ENCODE peak calls at places on chromosomes 2 and 18, in eight cellular contexts. One of them, this sample, is unnamed.

GRCh38 chr2:60483400-60483799 is 70.1 kb downstream of the BCL11A start:
- DNase-seq in AG09319: no peak
- DNase-seq in T-helper 2 cell: no peak
- DNase-seq in stimulated activated CD4-positive, alpha-beta T cell treated with anti-CD3 and anti-CD28 coated beads, Interleukin-4, amount 100 ng/mL, for 4 hours: no peak
- DNase-seq in substantia nigra: no peak
- DNase-seq in activated CD4-positive, alpha-beta T cell treated with anti-CD3 and anti-CD28 coated beads for 36 hours: no peak
- DNase-seq in A172: peak; percentile 29
- DNase-seq in LoVo: no peak
- DNase-seq in this sample: peak; percentile 53

GRCh38 chr2:70258532-70258875 is 567 bp downstream of the PCYOX1 start:
- DNase-seq in AG09319: no peak
- DNase-seq in T-helper 2 cell: no peak
- DNase-seq in stimulated activated CD4-positive, alpha-beta T cell treated with anti-CD3 and anti-CD28 coated beads, Interleukin-4, amount 100 ng/mL, for 4 hours: no peak
- DNase-seq in substantia nigra: peak; percentile 54
- DNase-seq in activated CD4-positive, alpha-beta T cell treated with anti-CD3 and anti-CD28 coated beads for 36 hours: no peak
- DNase-seq in A172: no peak
- DNase-seq in LoVo: no peak
- DNase-seq in this sample: no peak

GRCh38 chr2:184923751-184924150 is 325.4 kb downstream of the ZNF804A start:
- DNase-seq in AG09319: no peak
- DNase-seq in T-helper 2 cell: no peak
- DNase-seq in stimulated activated CD4-positive, alpha-beta T cell treated with anti-CD3 and anti-CD28 coated beads, Interleukin-4, amount 100 ng/mL, for 4 hours: no peak
- DNase-seq in substantia nigra: no peak
- DNase-seq in activated CD4-positive, alpha-beta T cell treated with anti-CD3 and anti-CD28 coated beads for 36 hours: no peak
- DNase-seq in A172: no peak
- DNase-seq in LoVo: no peak
- DNase-seq in this sample: no peak

GRCh38 chr2:231384970-231385369 is 10.5 kb upstream of the B3GNT7 start:
- DNase-seq in AG09319: no peak
- DNase-seq in T-helper 2 cell: no peak
- DNase-seq in stimulated activated CD4-positive, alpha-beta T cell treated with anti-CD3 and anti-CD28 coated beads, Interleukin-4, amount 100 ng/mL, for 4 hours: no peak
- DNase-seq in substantia nigra: no peak
- DNase-seq in activated CD4-positive, alpha-beta T cell treated with anti-CD3 and anti-CD28 coated beads for 36 hours: no peak
- DNase-seq in A172: no peak
- DNase-seq in LoVo: no peak
- DNase-seq in this sample: no peak

GRCh38 chr2:136787970-136788369 is 22.6 kb downstream of the THSD7B start:
- DNase-seq in AG09319: no peak
- DNase-seq in T-helper 2 cell: no peak
- DNase-seq in stimulated activated CD4-positive, alpha-beta T cell treated with anti-CD3 and anti-CD28 coated beads, Interleukin-4, amount 100 ng/mL, for 4 hours: no peak
- DNase-seq in substantia nigra: no peak
- DNase-seq in activated CD4-positive, alpha-beta T cell treated with anti-CD3 and anti-CD28 coated beads for 36 hours: no peak
- DNase-seq in A172: no peak
- DNase-seq in LoVo: no peak
- DNase-seq in this sample: no peak

GRCh38 chr18:62183578-62184195 is 3.2 kb downstream of the PIGN start:
- DNase-seq in AG09319: no peak
- DNase-seq in T-helper 2 cell: no peak
- DNase-seq in stimulated activated CD4-positive, alpha-beta T cell treated with anti-CD3 and anti-CD28 coated beads, Interleukin-4, amount 100 ng/mL, for 4 hours: peak; percentile 4
- DNase-seq in substantia nigra: peak; percentile 6
- DNase-seq in activated CD4-positive, alpha-beta T cell treated with anti-CD3 and anti-CD28 coated beads for 36 hours: peak; percentile 55
- DNase-seq in A172: peak; percentile 38
- DNase-seq in LoVo: peak; percentile 63
- DNase-seq in this sample: peak; percentile 34

GRCh38 chr2:54575379-54575888 is 119.3 kb downstream of the SPTBN1 start:
- DNase-seq in AG09319: no peak
- DNase-seq in T-helper 2 cell: no peak
- DNase-seq in stimulated activated CD4-positive, alpha-beta T cell treated with anti-CD3 and anti-CD28 coated beads, Interleukin-4, amount 100 ng/mL, for 4 hours: no peak
- DNase-seq in substantia nigra: no peak
- DNase-seq in activated CD4-positive, alpha-beta T cell treated with anti-CD3 and anti-CD28 coated beads for 36 hours: peak; percentile 59
- DNase-seq in A172: peak; percentile 35
- DNase-seq in LoVo: no peak
- DNase-seq in this sample: no peak

GRCh38 chr2:63051795-63052333 is 1.2 kb downstream of the OTX1 start:
- DNase-seq in AG09319: no peak
- DNase-seq in T-helper 2 cell: no peak
- DNase-seq in stimulated activated CD4-positive, alpha-beta T cell treated with anti-CD3 and anti-CD28 coated beads, Interleukin-4, amount 100 ng/mL, for 4 hours: no peak
- DNase-seq in substantia nigra: no peak
- DNase-seq in activated CD4-positive, alpha-beta T cell treated with anti-CD3 and anti-CD28 coated beads for 36 hours: peak; percentile 18
- DNase-seq in A172: no peak
- DNase-seq in LoVo: no peak
- DNase-seq in this sample: no peak

GRCh38 chr2:233571001-233571400 is 4.4 kb upstream of the USP40 start:
- DNase-seq in AG09319: no peak
- DNase-seq in T-helper 2 cell: no peak
- DNase-seq in stimulated activated CD4-positive, alpha-beta T cell treated with anti-CD3 and anti-CD28 coated beads, Interleukin-4, amount 100 ng/mL, for 4 hours: no peak
- DNase-seq in substantia nigra: no peak
- DNase-seq in activated CD4-positive, alpha-beta T cell treated with anti-CD3 and anti-CD28 coated beads for 36 hours: no peak
- DNase-seq in A172: no peak
- DNase-seq in LoVo: no peak
- DNase-seq in this sample: no peak

GRCh38 chr2:27795868-27796277 is 24.4 kb downstream of the MRPL33 start:
- DNase-seq in AG09319: no peak
- DNase-seq in T-helper 2 cell: no peak
- DNase-seq in stimulated activated CD4-positive, alpha-beta T cell treated with anti-CD3 and anti-CD28 coated beads, Interleukin-4, amount 100 ng/mL, for 4 hours: no peak
- DNase-seq in substantia nigra: no peak
- DNase-seq in activated CD4-positive, alpha-beta T cell treated with anti-CD3 and anti-CD28 coated beads for 36 hours: no peak
- DNase-seq in A172: no peak
- DNase-seq in LoVo: no peak
- DNase-seq in this sample: no peak

GRCh38 chr18:23585007-23585871 is 1.1 kb downstream of the NPC1 start:
- DNase-seq in AG09319: no peak
- DNase-seq in T-helper 2 cell: no peak
- DNase-seq in stimulated activated CD4-positive, alpha-beta T cell treated with anti-CD3 and anti-CD28 coated beads, Interleukin-4, amount 100 ng/mL, for 4 hours: peak; percentile 0
- DNase-seq in substantia nigra: no peak
- DNase-seq in activated CD4-positive, alpha-beta T cell treated with anti-CD3 and anti-CD28 coated beads for 36 hours: peak; percentile 19
- DNase-seq in A172: peak; percentile 53
- DNase-seq in LoVo: peak; percentile 54
- DNase-seq in this sample: no peak

GRCh38 chr2:172783091-172783898 is 47.6 kb downstream of the RAPGEF4 start:
- DNase-seq in AG09319: peak; percentile 70
- DNase-seq in T-helper 2 cell: no peak
- DNase-seq in stimulated activated CD4-positive, alpha-beta T cell treated with anti-CD3 and anti-CD28 coated beads, Interleukin-4, amount 100 ng/mL, for 4 hours: no peak
- DNase-seq in substantia nigra: no peak
- DNase-seq in activated CD4-positive, alpha-beta T cell treated with anti-CD3 and anti-CD28 coated beads for 36 hours: no peak
- DNase-seq in A172: peak; percentile 99
- DNase-seq in LoVo: peak; percentile 79
- DNase-seq in this sample: peak; percentile 50

GRCh38 chr2:105789745-105790466 is 45.2 kb downstream of the NCK2 start:
- DNase-seq in AG09319: no peak
- DNase-seq in T-helper 2 cell: peak; percentile 50
- DNase-seq in stimulated activated CD4-positive, alpha-beta T cell treated with anti-CD3 and anti-CD28 coated beads, Interleukin-4, amount 100 ng/mL, for 4 hours: no peak
- DNase-seq in substantia nigra: no peak
- DNase-seq in activated CD4-positive, alpha-beta T cell treated with anti-CD3 and anti-CD28 coated beads for 36 hours: peak; percentile 83
- DNase-seq in A172: peak; percentile 82
- DNase-seq in LoVo: no peak
- DNase-seq in this sample: peak; percentile 27

GRCh38 chr2:169080250-169081035 is 11.1 kb downstream of the DHRS9 start:
- DNase-seq in AG09319: no peak
- DNase-seq in T-helper 2 cell: no peak
- DNase-seq in stimulated activated CD4-positive, alpha-beta T cell treated with anti-CD3 and anti-CD28 coated beads, Interleukin-4, amount 100 ng/mL, for 4 hours: no peak
- DNase-seq in substantia nigra: no peak
- DNase-seq in activated CD4-positive, alpha-beta T cell treated with anti-CD3 and anti-CD28 coated beads for 36 hours: no peak
- DNase-seq in A172: peak; percentile 30
- DNase-seq in LoVo: no peak
- DNase-seq in this sample: no peak

GRCh38 chr2:118309201-118310015 is 221.1 kb downstream of the INSIG2 start:
- DNase-seq in AG09319: no peak
- DNase-seq in T-helper 2 cell: no peak
- DNase-seq in stimulated activated CD4-positive, alpha-beta T cell treated with anti-CD3 and anti-CD28 coated beads, Interleukin-4, amount 100 ng/mL, for 4 hours: no peak
- DNase-seq in substantia nigra: no peak
- DNase-seq in activated CD4-positive, alpha-beta T cell treated with anti-CD3 and anti-CD28 coated beads for 36 hours: peak; percentile 16
- DNase-seq in A172: no peak
- DNase-seq in LoVo: no peak
- DNase-seq in this sample: no peak

GRCh38 chr18:48003426-48004349 is 73.2 kb upstream of the SMAD2 start:
- DNase-seq in AG09319: no peak
- DNase-seq in T-helper 2 cell: no peak
- DNase-seq in stimulated activated CD4-positive, alpha-beta T cell treated with anti-CD3 and anti-CD28 coated beads, Interleukin-4, amount 100 ng/mL, for 4 hours: no peak
- DNase-seq in substantia nigra: no peak
- DNase-seq in activated CD4-positive, alpha-beta T cell treated with anti-CD3 and anti-CD28 coated beads for 36 hours: no peak
- DNase-seq in A172: peak; percentile 81
- DNase-seq in LoVo: peak; percentile 70
- DNase-seq in this sample: no peak

GRCh38 chr2:19576411-19576810 is 218.0 kb upstream of the OSR1 start:
- DNase-seq in AG09319: no peak
- DNase-seq in T-helper 2 cell: no peak
- DNase-seq in stimulated activated CD4-positive, alpha-beta T cell treated with anti-CD3 and anti-CD28 coated beads, Interleukin-4, amount 100 ng/mL, for 4 hours: no peak
- DNase-seq in substantia nigra: no peak
- DNase-seq in activated CD4-positive, alpha-beta T cell treated with anti-CD3 and anti-CD28 coated beads for 36 hours: no peak
- DNase-seq in A172: no peak
- DNase-seq in LoVo: no peak
- DNase-seq in this sample: no peak

GRCh38 chr18:79951545-79952456 is at the start of gene SLC66A2:
- DNase-seq in AG09319: peak; percentile 61
- DNase-seq in T-helper 2 cell: peak; percentile 93
- DNase-seq in stimulated activated CD4-positive, alpha-beta T cell treated with anti-CD3 and anti-CD28 coated beads, Interleukin-4, amount 100 ng/mL, for 4 hours: peak; percentile 98
- DNase-seq in substantia nigra: peak; percentile 92
- DNase-seq in activated CD4-positive, alpha-beta T cell treated with anti-CD3 and anti-CD28 coated beads for 36 hours: peak; percentile 97
- DNase-seq in A172: peak; percentile 41
- DNase-seq in LoVo: peak; percentile 85
- DNase-seq in this sample: peak; percentile 69

GRCh38 chr2:126704434-126705165 is 48.6 kb downstream of the GYPC start:
- DNase-seq in AG09319: no peak
- DNase-seq in T-helper 2 cell: no peak
- DNase-seq in stimulated activated CD4-positive, alpha-beta T cell treated with anti-CD3 and anti-CD28 coated beads, Interleukin-4, amount 100 ng/mL, for 4 hours: no peak
- DNase-seq in substantia nigra: no peak
- DNase-seq in activated CD4-positive, alpha-beta T cell treated with anti-CD3 and anti-CD28 coated beads for 36 hours: no peak
- DNase-seq in A172: peak; percentile 18
- DNase-seq in LoVo: no peak
- DNase-seq in this sample: no peak

GRCh38 chr18:51279367-51279984 is 82.0 kb upstream of the MEX3C start:
- DNase-seq in AG09319: no peak
- DNase-seq in T-helper 2 cell: no peak
- DNase-seq in stimulated activated CD4-positive, alpha-beta T cell treated with anti-CD3 and anti-CD28 coated beads, Interleukin-4, amount 100 ng/mL, for 4 hours: no peak
- DNase-seq in substantia nigra: no peak
- DNase-seq in activated CD4-positive, alpha-beta T cell treated with anti-CD3 and anti-CD28 coated beads for 36 hours: no peak
- DNase-seq in A172: no peak
- DNase-seq in LoVo: no peak
- DNase-seq in this sample: no peak

GRCh38 chr18:58078889-58079573 is 35.0 kb downstream of the NEDD4L start:
- DNase-seq in AG09319: no peak
- DNase-seq in T-helper 2 cell: no peak
- DNase-seq in stimulated activated CD4-positive, alpha-beta T cell treated with anti-CD3 and anti-CD28 coated beads, Interleukin-4, amount 100 ng/mL, for 4 hours: no peak
- DNase-seq in substantia nigra: no peak
- DNase-seq in activated CD4-positive, alpha-beta T cell treated with anti-CD3 and anti-CD28 coated beads for 36 hours: no peak
- DNase-seq in A172: no peak
- DNase-seq in LoVo: no peak
- DNase-seq in this sample: no peak

GRCh38 chr2:101517753-101518152 is 42.8 kb upstream of the RFX8 start:
- DNase-seq in AG09319: no peak
- DNase-seq in T-helper 2 cell: no peak
- DNase-seq in stimulated activated CD4-positive, alpha-beta T cell treated with anti-CD3 and anti-CD28 coated beads, Interleukin-4, amount 100 ng/mL, for 4 hours: no peak
- DNase-seq in substantia nigra: no peak
- DNase-seq in activated CD4-positive, alpha-beta T cell treated with anti-CD3 and anti-CD28 coated beads for 36 hours: no peak
- DNase-seq in A172: peak; percentile 69
- DNase-seq in LoVo: peak; percentile 8
- DNase-seq in this sample: no peak